ENCODE peak calls at places on chromosomes 2 and 18, in nine cellular contexts. One of them, this sample, is unnamed.
A peak's percentile ranks its signal among the peaks of the same experiment; 100 is the strongest.

GRCh38 chr2:211103989-211104388 is 547.6 kb downstream of the CPS1 start:
- DNase-seq in HepG2: no peak
- DNase-seq in H1: no peak
- DNase-seq in GM23338: no peak
- DNase-seq in GM23248: no peak
- DNase-seq in PC-3: peak; percentile 31
- DNase-seq in fibroblast of lung: no peak
- DNase-seq in MM.1S: no peak
- DNase-seq in neural progenitor cell: no peak
- DNase-seq in this sample: peak; percentile 25

GRCh38 chr18:50949185-50949584 is 18.7 kb upstream of the ELAC1 start:
- DNase-seq in GM23248: no peak
- DNase-seq in GM23338: no peak
- DNase-seq in neural progenitor cell: no peak
- DNase-seq in H1: no peak
- DNase-seq in MM.1S: no peak
- DNase-seq in fibroblast of lung: no peak
- DNase-seq in PC-3: no peak
- DNase-seq in HepG2: no peak
- DNase-seq in this sample: no peak

GRCh38 chr2:3635171-3636008 is 22.6 kb upstream of the ALLC start:
- DNase-seq in GM23338: no peak
- DNase-seq in HepG2: no peak
- DNase-seq in GM23248: peak; percentile 42
- DNase-seq in H1: no peak
- DNase-seq in fibroblast of lung: no peak
- DNase-seq in PC-3: peak; percentile 9
- DNase-seq in neural progenitor cell: no peak
- DNase-seq in MM.1S: no peak
- DNase-seq in this sample: no peak

GRCh38 chr2:133666621-133667020 is 98.4 kb upstream of the NCKAP5 start:
- DNase-seq in fibroblast of lung: no peak
- DNase-seq in GM23338: no peak
- DNase-seq in HepG2: no peak
- DNase-seq in GM23248: peak; percentile 53
- DNase-seq in neural progenitor cell: no peak
- DNase-seq in MM.1S: no peak
- DNase-seq in H1: no peak
- DNase-seq in PC-3: peak; percentile 14
- DNase-seq in this sample: no peak

GRCh38 chr18:57807336-57808117 is 4.4 kb upstream of the ATP8B1 start:
- DNase-seq in fibroblast of lung: peak; percentile 77
- DNase-seq in GM23338: no peak
- DNase-seq in HepG2: no peak
- DNase-seq in PC-3: peak; percentile 48
- DNase-seq in H1: no peak
- DNase-seq in neural progenitor cell: no peak
- DNase-seq in GM23248: peak; percentile 83
- DNase-seq in MM.1S: no peak
- DNase-seq in this sample: peak; percentile 53

GRCh38 chr2:185896090-185896693 is 157.6 kb downstream of the FSIP2 start:
- DNase-seq in fibroblast of lung: no peak
- DNase-seq in GM23248: no peak
- DNase-seq in MM.1S: no peak
- DNase-seq in HepG2: no peak
- DNase-seq in PC-3: no peak
- DNase-seq in H1: no peak
- DNase-seq in neural progenitor cell: no peak
- DNase-seq in GM23338: no peak
- DNase-seq in this sample: no peak

GRCh38 chr18:48028081-48028480 is 97.6 kb upstream of the SMAD2 start:
- DNase-seq in fibroblast of lung: no peak
- DNase-seq in GM23248: no peak
- DNase-seq in MM.1S: no peak
- DNase-seq in GM23338: peak; percentile 40
- DNase-seq in PC-3: no peak
- DNase-seq in HepG2: no peak
- DNase-seq in neural progenitor cell: no peak
- DNase-seq in H1: no peak
- DNase-seq in this sample: no peak

GRCh38 chr2:227655454-227655853 is 11.2 kb upstream of the SCYGR5 start:
- DNase-seq in MM.1S: no peak
- DNase-seq in GM23248: peak; percentile 95
- DNase-seq in PC-3: peak; percentile 85
- DNase-seq in H1: no peak
- DNase-seq in neural progenitor cell: no peak
- DNase-seq in HepG2: peak; percentile 87
- DNase-seq in fibroblast of lung: peak; percentile 93
- DNase-seq in GM23338: no peak
- DNase-seq in this sample: peak; percentile 43

GRCh38 chr18:6266212-6266611 is 148.5 kb downstream of the L3MBTL4 start:
- DNase-seq in HepG2: no peak
- DNase-seq in GM23248: no peak
- DNase-seq in fibroblast of lung: no peak
- DNase-seq in GM23338: no peak
- DNase-seq in PC-3: no peak
- DNase-seq in neural progenitor cell: no peak
- DNase-seq in MM.1S: no peak
- DNase-seq in H1: no peak
- DNase-seq in this sample: no peak

GRCh38 chr2:111633643-111634042 is 250.3 kb downstream of the ANAPC1 start:
- DNase-seq in H1: no peak
- DNase-seq in PC-3: no peak
- DNase-seq in GM23248: no peak
- DNase-seq in GM23338: no peak
- DNase-seq in neural progenitor cell: no peak
- DNase-seq in HepG2: no peak
- DNase-seq in MM.1S: no peak
- DNase-seq in fibroblast of lung: no peak
- DNase-seq in this sample: no peak

GRCh38 chr2:189249901-189250300 is 70.3 kb upstream of the COL5A2 start:
- DNase-seq in HepG2: no peak
- DNase-seq in GM23338: no peak
- DNase-seq in neural progenitor cell: no peak
- DNase-seq in GM23248: no peak
- DNase-seq in fibroblast of lung: no peak
- DNase-seq in H1: no peak
- DNase-seq in MM.1S: no peak
- DNase-seq in PC-3: no peak
- DNase-seq in this sample: no peak

GRCh38 chr2:189253841-189254240 is 74.3 kb upstream of the COL5A2 start:
- DNase-seq in GM23248: peak; percentile 62
- DNase-seq in fibroblast of lung: no peak
- DNase-seq in H1: no peak
- DNase-seq in neural progenitor cell: no peak
- DNase-seq in HepG2: no peak
- DNase-seq in GM23338: no peak
- DNase-seq in MM.1S: no peak
- DNase-seq in PC-3: peak; percentile 31
- DNase-seq in this sample: no peak

GRCh38 chr2:189254268-189254883 is 74.8 kb upstream of the COL5A2 start:
- DNase-seq in GM23338: no peak
- DNase-seq in MM.1S: no peak
- DNase-seq in neural progenitor cell: peak; percentile 6
- DNase-seq in PC-3: peak; percentile 39
- DNase-seq in H1: no peak
- DNase-seq in fibroblast of lung: peak; percentile 81
- DNase-seq in HepG2: no peak
- DNase-seq in GM23248: peak; percentile 95
- DNase-seq in this sample: no peak

GRCh38 chr2:189255711-189256110 is 76.2 kb upstream of the COL5A2 start:
- DNase-seq in H1: no peak
- DNase-seq in neural progenitor cell: no peak
- DNase-seq in GM23338: no peak
- DNase-seq in PC-3: no peak
- DNase-seq in fibroblast of lung: no peak
- DNase-seq in GM23248: no peak
- DNase-seq in MM.1S: no peak
- DNase-seq in HepG2: no peak
- DNase-seq in this sample: no peak

GRCh38 chr2:189252991-189253680 is 73.6 kb upstream of the COL5A2 start:
- DNase-seq in neural progenitor cell: no peak
- DNase-seq in MM.1S: no peak
- DNase-seq in PC-3: peak; percentile 74
- DNase-seq in GM23248: peak; percentile 72
- DNase-seq in GM23338: no peak
- DNase-seq in fibroblast of lung: no peak
- DNase-seq in HepG2: no peak
- DNase-seq in H1: no peak
- DNase-seq in this sample: peak; percentile 70
- H3K27ac ChIP-seq in neural progenitor cell: no peak overlapping the region
- H3K27ac ChIP-seq in MM.1S: no peak overlapping the region
- H3K27ac ChIP-seq in PC-3: peak overlapping the region; percentile 63
- H3K27ac ChIP-seq in GM23248: peak overlapping the region; percentile 96
- H3K27ac ChIP-seq in GM23338: no peak overlapping the region
- H3K27ac ChIP-seq in fibroblast of lung: peak overlapping the region; percentile 19
- H3K27ac ChIP-seq in HepG2: no peak overlapping the region
- H3K27ac ChIP-seq in H1: no peak overlapping the region
- H3K27ac ChIP-seq in this sample: no peak overlapping the region

GRCh38 chr2:210003394-210003793 is 956 bp downstream of the RPE start:
- DNase-seq in H1: no peak
- DNase-seq in MM.1S: no peak
- DNase-seq in PC-3: no peak
- DNase-seq in neural progenitor cell: no peak
- DNase-seq in fibroblast of lung: peak; percentile 37
- DNase-seq in GM23248: peak; percentile 57
- DNase-seq in HepG2: no peak
- DNase-seq in GM23338: no peak
- DNase-seq in this sample: no peak

GRCh38 chr2:210007895-210008294 is 5.5 kb downstream of the RPE start:
- DNase-seq in H1: no peak
- DNase-seq in neural progenitor cell: no peak
- DNase-seq in HepG2: no peak
- DNase-seq in PC-3: peak; percentile 17
- DNase-seq in GM23338: no peak
- DNase-seq in GM23248: peak; percentile 28
- DNase-seq in fibroblast of lung: no peak
- DNase-seq in MM.1S: no peak
- DNase-seq in this sample: no peak

GRCh38 chr2:210002158-210003157 is at the start of gene RPE:
- DNase-seq in fibroblast of lung: peak; percentile 90
- DNase-seq in H1: peak; percentile 89
- DNase-seq in HepG2: peak; percentile 92
- DNase-seq in GM23248: peak; percentile 98
- DNase-seq in GM23338: peak; percentile 98
- DNase-seq in neural progenitor cell: peak; percentile 97
- DNase-seq in PC-3: peak; percentile 95
- DNase-seq in MM.1S: peak; percentile 98
- DNase-seq in this sample: peak; percentile 97

GRCh38 chr2:210000464-210001324 is 1.7 kb upstream of the RPE start:
- DNase-seq in neural progenitor cell: no peak
- DNase-seq in fibroblast of lung: no peak
- DNase-seq in MM.1S: no peak
- DNase-seq in HepG2: no peak
- DNase-seq in PC-3: no peak
- DNase-seq in H1: no peak
- DNase-seq in GM23248: no peak
- DNase-seq in GM23338: peak; percentile 22
- DNase-seq in this sample: no peak

DNA sequence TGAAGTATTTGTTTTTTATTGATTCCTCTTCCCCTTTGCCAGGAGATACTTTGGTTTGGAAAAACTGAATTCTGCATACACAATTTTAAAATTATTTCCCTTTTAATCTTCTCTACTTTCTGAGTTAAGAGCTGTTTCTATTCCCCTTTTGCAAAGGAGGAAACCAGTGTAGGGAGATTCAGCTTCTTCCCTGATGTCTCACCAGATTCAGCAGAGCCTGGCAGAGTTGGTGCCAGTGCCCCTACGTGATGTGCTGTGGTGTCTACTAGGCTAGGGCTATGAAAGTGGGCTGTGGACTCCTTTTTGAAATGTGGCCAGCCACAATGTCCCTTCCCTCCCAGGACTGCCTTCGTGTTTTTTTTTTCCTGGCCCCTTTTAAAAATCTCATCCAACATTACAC is 2.5 kb downstream of the RPE start:
- DNase-seq in fibroblast of lung: no peak
- DNase-seq in GM23338: no peak
- DNase-seq in H1: no peak
- DNase-seq in GM23248: peak; percentile 16
- DNase-seq in neural progenitor cell: no peak
- DNase-seq in PC-3: no peak
- DNase-seq in HepG2: no peak
- DNase-seq in MM.1S: no peak
- DNase-seq in this sample: no peak
- TF ChIP-seq EZH2 in fibroblast of lung: no peak
- TF ChIP-seq EZH2 in GM23338: no peak
- TF ChIP-seq EZH2 in H1: no peak
- TF ChIP-seq EZH2 in GM23248: no peak
- TF ChIP-seq EZH2 in neural progenitor cell: no peak
- TF ChIP-seq EZH2 in PC-3: no peak
- TF ChIP-seq EZH2 in HepG2: no peak
- TF ChIP-seq EZH2 in MM.1S: no peak
- TF ChIP-seq EZH2 in this sample: no peak

DNA sequence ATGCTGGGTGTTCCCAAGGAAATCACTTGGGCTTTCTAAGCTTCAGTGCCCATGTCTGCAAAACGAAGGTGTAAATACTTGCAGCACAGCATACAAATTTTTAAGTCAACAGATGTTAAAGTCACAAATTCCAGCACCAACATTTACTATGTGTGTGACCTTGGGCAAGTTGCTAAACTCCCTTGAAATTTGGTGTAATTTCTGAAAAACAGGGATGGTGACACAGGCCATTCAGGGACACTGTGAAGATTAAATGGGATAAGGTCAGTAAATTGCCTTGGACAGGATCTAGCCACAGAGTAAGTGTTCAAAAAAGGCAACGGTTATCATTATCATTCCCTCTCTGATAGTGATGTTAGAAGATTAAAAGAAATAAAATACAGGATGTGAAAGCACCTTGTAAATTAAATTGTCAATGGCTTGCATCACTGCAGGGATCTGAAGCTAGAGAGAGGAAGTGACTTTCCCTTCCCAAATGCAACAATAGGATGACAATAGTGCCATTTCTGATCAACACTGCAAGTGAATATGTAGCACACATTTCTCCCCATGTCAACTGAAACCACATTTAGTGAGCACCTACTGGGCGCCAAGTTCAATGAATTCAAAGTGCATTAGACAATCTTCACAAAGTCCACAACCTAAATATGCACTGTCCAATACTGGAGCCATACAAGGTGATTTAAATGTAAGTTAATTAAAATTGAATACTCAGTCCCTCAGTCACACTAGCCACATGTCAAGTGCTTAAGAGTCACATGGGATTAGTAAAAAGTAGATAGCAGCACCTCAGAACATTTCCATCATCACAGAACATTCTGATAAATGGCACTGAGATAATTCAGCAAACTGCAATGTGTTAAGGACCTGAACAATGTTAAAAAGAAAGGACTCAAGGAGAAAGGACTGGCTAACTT is 81.2 kb downstream of the STK39 start:
- DNase-seq in PC-3: no peak
- DNase-seq in H1: no peak
- DNase-seq in GM23248: no peak
- DNase-seq in fibroblast of lung: no peak
- DNase-seq in MM.1S: no peak
- DNase-seq in neural progenitor cell: no peak
- DNase-seq in GM23338: no peak
- DNase-seq in HepG2: peak; percentile 56
- DNase-seq in this sample: no peak
- H3K27ac ChIP-seq in PC-3: peak overlapping the region; percentile 83
- H3K27ac ChIP-seq in H1: no peak overlapping the region
- H3K27ac ChIP-seq in GM23248: no peak overlapping the region
- H3K27ac ChIP-seq in fibroblast of lung: no peak overlapping the region
- H3K27ac ChIP-seq in MM.1S: no peak overlapping the region
- H3K27ac ChIP-seq in neural progenitor cell: peak overlapping the region; percentile 83
- H3K27ac ChIP-seq in GM23338: no peak overlapping the region
- H3K27ac ChIP-seq in HepG2: peak overlapping the region; percentile 80
- H3K27ac ChIP-seq in this sample: peak overlapping the region; percentile 33

GRCh38 chr2:137261858-137262585 is 496.7 kb downstream of the THSD7B start:
- DNase-seq in PC-3: no peak
- DNase-seq in MM.1S: no peak
- DNase-seq in HepG2: no peak
- DNase-seq in GM23248: no peak
- DNase-seq in H1: no peak
- DNase-seq in GM23338: peak; percentile 17
- DNase-seq in neural progenitor cell: no peak
- DNase-seq in fibroblast of lung: no peak
- DNase-seq in this sample: no peak
- TF ChIP-seq EZH2 in PC-3: no peak
- TF ChIP-seq EZH2 in MM.1S: no peak
- TF ChIP-seq EZH2 in HepG2: no peak
- TF ChIP-seq EZH2 in GM23248: no peak
- TF ChIP-seq EZH2 in H1: no peak
- TF ChIP-seq EZH2 in GM23338: no peak
- TF ChIP-seq EZH2 in neural progenitor cell: no peak
- TF ChIP-seq EZH2 in fibroblast of lung: no peak
- TF ChIP-seq EZH2 in this sample: no peak